ENCODE peak calls at places on chromosomes 16 and 17, in nine cellular contexts. C is PC-9; T is stimulated activated CD4-positive, alpha-beta T cell treated with anti-CD3 and anti-CD28 coated beads, TNF-alpha, amount 100 ng/mL, for 4 hours; W is GF-D8; L is pancreas; A is activated CD8-positive, alpha-beta T cell treated with anti-CD3 and anti-CD28 coated beads, Interleukin-2, amount 10 ng/mL, durations not matched to agents 7 days and 5 days; E is D341Med; Z is AG04450; Q is naive thymus-derived CD8-positive, alpha-beta T cell. M is an unnamed sample.
A peak's percentile ranks its signal among the peaks of the same experiment; 100 is the strongest.

GRCh38 chr17:65959630-65960029 is 232.3 kb downstream of the CEP112 start:
- DNase-seq in C (no peak), T (no peak), W (no peak), L (no peak), A (no peak), E (no peak), Z (no peak), Q (no peak), M (no peak)

GRCh38 chr16:3086596-3087242 is 12.4 kb downstream of the ZSCAN10 start:
- DNase-seq in C (no peak), T (no peak), W (no peak), L (no peak), A (no peak), E (no peak), Z (no peak), Q (no peak), M (no peak)

GRCh38 chr17:33751702-33752065 is 458.6 kb upstream of the ASIC2 start:
- DNase-seq in C (no peak), T (no peak), W (no peak), L (no peak), A (no peak), E (no peak), Z (no peak), Q (no peak), M (no peak)

GRCh38 chr17:42281571-42282096 is 5.4 kb upstream of the STAT5B start:
- DNase-seq in C (no peak), T (no peak), W (no peak), L (peak; percentile 87), A (no peak), E (no peak), Z (no peak), Q (no peak), M (no peak)

GRCh38 chr16:22232277-22233049 is 26.4 kb downstream of the EEF2K start:
- DNase-seq in C (peak; percentile 94), T (no peak), W (no peak), L (peak; percentile 87), A (peak; percentile 22), E (no peak), Z (no peak), Q (no peak), M (no peak)

GRCh38 chr17:16925461-16926060 is 46.4 kb downstream of the TNFRSF13B start:
- DNase-seq in C (no peak), T (no peak), W (no peak), L (no peak), A (no peak), E (no peak), Z (no peak), Q (no peak), M (no peak)

GRCh38 chr17:65017375-65017774 is 39.2 kb downstream of the GNA13 start:
- DNase-seq in C (no peak), T (no peak), W (no peak), L (no peak), A (no peak), E (no peak), Z (no peak), Q (no peak), M (no peak)

GRCh38 chr16:58515871-58516767 is 802 bp downstream of the SETD6 start:
- DNase-seq in C (peak; percentile 59), T (no peak), W (no peak), L (peak; percentile 78), A (peak; percentile 61), E (peak; percentile 83), Z (no peak), Q (peak; percentile 50), M (no peak)

GRCh38 chr17:7888184-7888920 is at the start of gene CHD3:
- DNase-seq in C (peak; percentile 84), T (peak; percentile 40), W (no peak), L (peak; percentile 47), A (peak; percentile 53), E (no peak), Z (no peak), Q (peak; percentile 35), M (no peak)

GRCh38 chr16:46884513-46885293 is 541 bp downstream of the GPT2 start:
- DNase-seq in C (no peak), T (no peak), W (no peak), L (peak; percentile 78), A (peak; percentile 26), E (peak; percentile 64), Z (no peak), Q (no peak), M (no peak)

GRCh38 chr17:50774225-50774803 is 7.0 kb upstream of the ANKRD40CL start:
- DNase-seq in C (no peak), T (no peak), W (no peak), L (no peak), A (no peak), E (no peak), Z (no peak), Q (no peak), M (no peak)

GRCh38 chr17:40086150-40087044 is 14.0 kb downstream of the NR1D1 start:
- DNase-seq in C (no peak), T (no peak), W (no peak), L (no peak), A (peak; percentile 60), E (peak; percentile 96), Z (no peak), Q (peak; percentile 68), M (no peak)

GRCh38 chr17:12591336-12591735 is 74.4 kb upstream of the MYOCD start:
- DNase-seq in C (no peak), T (no peak), W (no peak), L (no peak), A (no peak), E (no peak), Z (no peak), Q (no peak), M (no peak)